ENCODE peak calls at places on chromosomes 2 and 18, in ten cellular contexts. F, I, X, P, W, Y, Q, Z, N and R are unnamed samples.
A peak's percentile ranks its signal among the peaks of the same experiment; 100 is the strongest.

GRCh38 chr2:98503481-98504096 is 58.9 kb downstream of the INPP4A start:
- DNase-seq in W (no peak), Y (no peak), Z (no peak), N (no peak), F (no peak), I (no peak), P (no peak), X (no peak), Q (no peak), R (no peak)

GRCh38 chr2:223580951-223581350 is 21.2 kb downstream of the SCG2 start:
- DNase-seq in Q (peak; percentile 68), I (no peak), Z (no peak), P (peak; percentile 76), Y (no peak), X (no peak), F (no peak), N (no peak), W (no peak), R (no peak)

GRCh38 chr2:21676676-21677075 is 552.9 kb downstream of the TDRD15 start:
- DNase-seq in Q (no peak), X (no peak), N (no peak), P (peak; percentile 16), Y (no peak), F (no peak), W (no peak), Z (no peak), I (no peak), R (no peak)

GRCh38 chr2:232632904-232633412 is 446 bp upstream of the EFHD1 start:
- DNase-seq in W (no peak), Z (no peak), Q (peak; percentile 41), F (peak; percentile 37), P (peak; percentile 55), Y (peak; percentile 24), X (no peak), N (peak; percentile 72), I (peak; percentile 12), R (no peak)

GRCh38 chr2:171595896-171596295 is 73.6 kb downstream of the CYBRD1 start:
- DNase-seq in Y (no peak), Q (peak; percentile 36), N (no peak), W (no peak), P (peak; percentile 96), Z (no peak), X (no peak), I (no peak), F (no peak), R (no peak)

GRCh38 chr2:109455731-109456691 is 157.8 kb downstream of the SEPTIN10 start:
- DNase-seq in Y (no peak), N (no peak), F (no peak), X (no peak), I (no peak), W (no peak), Z (peak; percentile 39), P (no peak), Q (no peak), R (no peak)

GRCh38 chr18:10201655-10202054 is 252.8 kb upstream of the APCDD1 start:
- DNase-seq in F (no peak), P (no peak), X (no peak), I (no peak), Q (no peak), Y (no peak), N (no peak), W (no peak), Z (no peak), R (no peak)

GRCh38 chr18:12255626-12256026 is 1.5 kb downstream of the CIDEA start:
- DNase-seq in Q (no peak), P (peak; percentile 59), Y (no peak), F (peak; percentile 17), I (no peak), Z (no peak), X (no peak), W (no peak), N (no peak), R (no peak)

GRCh38 chr2:154886316-154886715 is 187.8 kb downstream of the KCNJ3 start:
- DNase-seq in N (no peak), Z (no peak), X (no peak), P (no peak), Y (no peak), Q (no peak), W (no peak), F (no peak), I (no peak), R (no peak)

GRCh38 chr2:127864877-127865276 is 6.9 kb upstream of the POLR2D start:
- DNase-seq in Q (peak; percentile 61), P (peak; percentile 45), N (no peak), Y (no peak), W (no peak), X (no peak), F (peak; percentile 21), Z (no peak), I (no peak), R (no peak)
- TF ChIP-seq CTCF in Q (peak; percentile 32), P (peak; percentile 18), N (no peak), Y (no peak), W (no peak), X (no peak), F (peak; percentile 12), Z (no peak), I (peak; percentile 2), R (no peak)

DNA sequence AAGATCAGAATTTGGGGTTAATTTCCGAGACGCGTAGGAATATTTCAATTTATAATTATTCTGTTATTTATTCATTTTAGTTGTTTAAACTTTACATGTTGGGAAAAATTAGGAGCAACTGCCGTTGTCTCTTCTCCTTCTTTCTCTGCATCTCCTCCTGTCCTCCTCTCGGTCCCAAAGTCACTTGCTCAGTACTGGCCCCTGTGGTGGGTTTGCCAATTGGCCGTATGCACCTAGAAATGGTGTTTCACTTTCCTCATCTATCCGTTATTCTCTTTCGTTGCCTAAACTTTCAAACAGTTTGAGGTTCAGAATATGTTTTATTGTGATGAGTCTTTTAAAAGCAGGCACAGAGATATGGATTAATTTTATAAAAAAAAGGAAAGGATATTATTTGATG is 517.9 kb downstream of the PLCL1 start:
- DNase-seq in Y (peak; percentile 25), Q (peak; percentile 19), X (no peak), N (no peak), I (no peak), Z (no peak), W (no peak), P (no peak), F (peak; percentile 65), R (no peak)
- TF ChIP-seq CTCF in Y (peak; percentile 20), Q (peak; percentile 46), X (peak; percentile 5), N (peak; percentile 23), I (peak; percentile 24), Z (no peak), W (no peak), P (peak; percentile 38), F (peak; percentile 65), R (peak; percentile 29)

GRCh38 chr18:58054041-58054733 is 10.2 kb downstream of the NEDD4L start:
- DNase-seq in F (peak; percentile 72), X (no peak), Y (peak; percentile 32), N (no peak), P (peak; percentile 58), Z (no peak), Q (no peak), W (peak; percentile 67), I (no peak), R (no peak)

GRCh38 chr18:58052960-58053359 is 8.9 kb downstream of the NEDD4L start:
- DNase-seq in P (no peak), X (no peak), N (no peak), Y (no peak), Q (no peak), Z (no peak), I (no peak), W (no peak), F (no peak), R (no peak)

GRCh38 chr18:58048243-58048642 is 4.2 kb downstream of the NEDD4L start:
- DNase-seq in Y (no peak), P (no peak), F (no peak), I (no peak), N (no peak), Z (no peak), W (no peak), Q (no peak), X (no peak), R (no peak)

GRCh38 chr18:58049000-58049688 is 5.1 kb downstream of the NEDD4L start:
- DNase-seq in Y (no peak), W (no peak), Z (no peak), X (no peak), Q (no peak), F (no peak), N (no peak), P (no peak), I (no peak), R (no peak)

GRCh38 chr18:58051765-58052460 is 7.9 kb downstream of the NEDD4L start:
- DNase-seq in Y (no peak), X (no peak), I (no peak), F (no peak), Q (peak; percentile 39), N (no peak), W (no peak), Z (no peak), P (peak; percentile 41), R (no peak)
- TF ChIP-seq CTCF in Y (peak; percentile 27), X (peak; percentile 34), I (peak; percentile 47), F (peak; percentile 20), Q (peak; percentile 57), N (peak; percentile 37), W (no peak), Z (no peak), P (peak; percentile 31), R (peak; percentile 64)

GRCh38 chr2:144452169-144453038 is 67.5 kb downstream of the ZEB2 start:
- DNase-seq in Y (peak; percentile 3), P (peak; percentile 69), N (no peak), X (no peak), F (peak; percentile 79), W (no peak), Z (no peak), I (no peak), Q (peak; percentile 81), R (no peak)
- TF ChIP-seq CTCF in Y (no peak), P (peak; percentile 43), N (peak; percentile 36), X (no peak), F (peak; percentile 35), W (no peak), Z (no peak), I (no peak), Q (peak; percentile 14), R (peak; percentile 37)

GRCh38 chr2:28449489-28450395 is 46.1 kb upstream of the PLB1 start:
- DNase-seq in N (no peak), W (peak; percentile 42), X (no peak), I (peak; percentile 50), Z (no peak), F (peak; percentile 15), P (peak; percentile 69), Q (peak; percentile 55), Y (peak; percentile 65), R (no peak)
- TF ChIP-seq CTCF in N (no peak), W (no peak), X (no peak), I (no peak), Z (no peak), F (no peak), P (no peak), Q (no peak), Y (no peak), R (no peak)

GRCh38 chr2:121210691-121211090 is 74.3 kb downstream of the TFCP2L1 start:
- DNase-seq in Q (no peak), P (no peak), Z (peak; percentile 76), Y (peak; percentile 82), I (no peak), N (peak; percentile 42), X (no peak), W (peak; percentile 87), F (no peak), R (no peak)
- TF ChIP-seq CTCF in Q (no peak), P (no peak), Z (no peak), Y (peak; percentile 35), I (no peak), N (no peak), X (no peak), W (no peak), F (no peak), R (no peak)